ENCODE peak calls at places on chromosomes 1 and 21, in six cellular contexts. T is NT2/D1, G is Panc1, B is vagina, E is NB4, M is left ventricle myocardium inferior. U is an unnamed sample.

GRCh38 chr1:89808429-89809117 is 12.3 kb upstream of the LRRC8D start:
- DNase-seq in T (no peak), G (no peak), B (no peak), M (no peak), E (no peak), U (no peak)

GRCh38 chr1:200780545-200781444 is 42.1 kb downstream of the CAMSAP2 start:
- DNase-seq in B (no peak), E (no peak), T (peak), G (no peak), M (no peak), U (no peak)

GRCh38 chr1:180732866-180733265 is 101.0 kb downstream of the XPR1 start:
- DNase-seq in G (no peak), E (no peak), B (no peak), T (no peak), M (no peak), U (no peak)

GRCh38 chr1:22254756-22255155 is 111.9 kb upstream of the WNT4 start:
- DNase-seq in E (no peak), M (no peak), T (no peak), B (no peak), G (no peak), U (no peak)

GRCh38 chr21:42145569-42146250 is 73.2 kb upstream of the ABCG1 start:
- DNase-seq in E (peak), B (no peak), G (no peak), M (no peak), T (peak), U (no peak)

GRCh38 chr1:6464514-6464836 is 1.5 kb downstream of the TNFRSF25 start:
- DNase-seq in M (peak), G (no peak), T (no peak), B (no peak), E (no peak), U (no peak)

GRCh38 chr1:58966103-58966916 is 182.5 kb upstream of the JUN start:
- DNase-seq in B (no peak), T (no peak), G (no peak), E (no peak), M (no peak), U (no peak)

GRCh38 chr1:109785446-109786106 is 21.9 kb upstream of the EPS8L3 start:
- DNase-seq in B (no peak), G (no peak), E (no peak), T (no peak), M (peak), U (peak)

GRCh38 chr1:92329356-92330129 is 30.7 kb downstream of the RPAP2 start:
- DNase-seq in T (no peak), G (no peak), B (no peak), M (no peak), E (no peak), U (no peak)

GRCh38 chr1:160550572-160551034 is 27.5 kb upstream of the SLAMF6 start:
- DNase-seq in B (no peak), T (no peak), G (no peak), E (peak), M (no peak), U (no peak)

GRCh38 chr1:54973205-54973921 is 7.1 kb upstream of the TMEM61 start:
- DNase-seq in B (no peak), E (no peak), G (no peak), T (peak), M (peak), U (peak)

GRCh38 chr1:150268342-150268705 is 492 bp downstream of the APH1A start:
- DNase-seq in E (no peak), B (no peak), M (no peak), T (no peak), G (no peak), U (peak)

GRCh38 chr1:98055457-98055856 is 134.6 kb upstream of the DPYD start:
- DNase-seq in M (no peak), E (no peak), B (no peak), T (no peak), G (no peak), U (no peak)

GRCh38 chr1:98053471-98054366 is 132.9 kb upstream of the DPYD start:
- DNase-seq in G (no peak), M (peak), E (peak), B (no peak), T (peak), U (peak)

GRCh38 chr1:98054786-98055185 is 134.0 kb upstream of the DPYD start:
- DNase-seq in E (no peak), B (no peak), G (no peak), M (no peak), T (no peak), U (no peak)

GRCh38 chr1:98056781-98057180 is 135.9 kb upstream of the DPYD start:
- DNase-seq in T (no peak), G (no peak), B (no peak), E (no peak), M (no peak), U (no peak)

DNA sequence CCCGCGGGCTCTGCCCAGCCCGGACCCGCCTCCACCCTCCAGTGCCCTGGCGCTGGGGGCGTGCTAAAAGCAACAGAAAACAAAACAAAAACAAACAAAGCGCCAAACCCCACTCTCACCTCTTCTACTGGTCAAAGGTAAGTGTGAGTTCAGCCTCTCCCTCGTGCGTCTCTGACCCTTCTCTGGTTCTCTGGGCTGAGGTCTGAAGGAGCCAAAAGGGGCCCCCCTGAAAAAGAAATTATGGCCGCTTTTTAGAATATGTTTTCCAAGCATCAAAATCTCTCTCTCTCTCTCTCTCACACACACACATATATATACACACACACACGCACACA is 133.5 kb upstream of the DPYD start:
- DNase-seq in E (no peak), T (no peak), G (no peak), M (no peak), B (no peak), U (no peak)
- H3K4me3 ChIP-seq in E (no peak), T (peak), G (peak), M (peak), B (peak), U (peak)

GRCh38 chr1:151511636-151512215 is 539 bp downstream of the CGN start:
- DNase-seq in E (peak), T (no peak), G (no peak), B (no peak), M (no peak), U (peak)

GRCh38 chr1:151512326-151512725 is 1.1 kb downstream of the CGN start:
- DNase-seq in T (no peak), B (no peak), M (no peak), G (no peak), E (no peak), U (no peak)

GRCh38 chr1:151514366-151514765 is 3.2 kb downstream of the CGN start:
- DNase-seq in M (no peak), B (no peak), G (no peak), E (no peak), T (no peak), U (no peak)

GRCh38 chr1:151513626-151514101 is 2.5 kb downstream of the CGN start:
- DNase-seq in E (no peak), T (no peak), M (no peak), B (no peak), G (no peak), U (no peak)

GRCh38 chr1:151512801-151513625 is 1.8 kb downstream of the CGN start:
- DNase-seq in G (no peak), T (no peak), M (no peak), B (no peak), E (peak), U (no peak)
- H3K4me3 ChIP-seq in G (no peak), T (no peak), M (no peak), B (no peak), E (no peak), U (no peak)

DNA sequence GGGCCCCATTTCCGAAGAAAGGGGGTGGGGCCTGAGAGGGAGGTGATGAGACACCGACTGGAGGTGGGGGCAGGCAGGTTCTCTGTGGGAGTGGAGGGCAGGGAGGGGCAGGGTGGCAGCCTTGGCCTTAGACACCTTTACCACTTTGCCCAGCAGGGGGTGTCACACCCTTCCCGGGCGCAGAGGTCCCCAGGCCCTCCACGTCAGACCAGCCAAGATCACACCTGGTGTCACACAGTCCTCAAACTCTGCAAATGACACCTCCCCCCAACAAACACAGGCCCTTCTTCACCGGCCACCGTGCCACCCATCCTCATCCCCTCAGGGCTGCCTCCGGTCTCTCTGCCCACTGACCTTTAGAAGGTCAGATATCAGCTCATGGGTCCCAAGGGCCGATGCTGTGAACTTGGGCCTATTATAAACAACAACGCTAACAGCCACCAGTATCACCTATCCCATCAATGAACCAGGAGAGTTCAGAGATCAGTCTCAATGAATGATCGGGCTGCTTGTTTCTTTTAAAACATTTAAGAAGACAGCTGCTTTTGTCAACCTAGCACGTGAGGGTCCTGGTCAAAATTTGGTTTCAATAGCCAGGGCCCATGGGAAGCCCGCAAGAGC is 103.9 kb downstream of the CASZ1 start:
- DNase-seq in T (no peak), B (no peak), M (no peak), E (peak), G (peak), U (no peak)
- H3K4me3 ChIP-seq in T (no peak), B (peak), M (peak), E (no peak), G (no peak), U (no peak)

DNA sequence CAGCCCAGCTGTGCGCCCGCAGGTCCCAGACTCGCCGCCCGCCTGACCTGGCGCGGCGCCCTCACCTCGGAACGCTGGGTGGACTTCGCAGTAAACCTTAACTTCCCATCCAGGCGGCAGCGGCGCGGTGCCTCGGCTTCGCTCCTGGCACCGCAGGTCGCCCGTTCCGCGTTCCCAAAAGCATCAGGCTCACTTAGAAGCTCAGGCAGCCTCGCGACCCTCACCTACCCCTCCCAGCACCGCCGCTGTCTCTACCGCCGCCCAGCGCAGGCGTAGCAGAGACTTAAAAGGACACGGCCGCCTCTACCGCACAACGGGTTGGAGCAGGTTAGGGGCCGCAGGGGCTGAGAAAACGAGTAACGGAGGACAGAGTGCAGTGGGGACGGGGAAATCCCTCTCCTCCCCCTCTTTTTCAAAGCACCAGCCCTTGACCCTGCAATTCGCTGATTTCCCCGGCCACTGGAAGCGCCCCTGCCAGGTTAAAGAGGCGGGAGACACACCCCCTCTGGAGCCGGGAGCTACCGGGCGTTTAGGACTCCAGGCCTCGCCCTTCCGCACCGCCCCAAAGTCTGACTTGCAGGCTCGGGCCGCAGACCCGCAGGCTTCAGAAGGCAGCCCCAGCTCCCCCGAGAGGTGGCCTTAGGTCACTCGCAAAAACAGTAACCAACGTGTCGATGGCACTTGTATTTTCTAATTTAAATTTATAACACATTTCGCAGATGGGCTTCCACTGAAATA is 328.5 kb downstream of the FAM72C start:
- DNase-seq in M (no peak), G (no peak), B (no peak), T (peak), E (no peak), U (no peak)
- H3K4me3 ChIP-seq in M (peak), G (no peak), B (no peak), T (peak), E (no peak), U (no peak)

GRCh38 chr1:232978091-232978634 is 27.8 kb downstream of the NTPCR start:
- DNase-seq in E (no peak), M (no peak), T (no peak), B (no peak), G (no peak), U (no peak)

GRCh38 chr1:232973652-232974611 is 23.5 kb downstream of the NTPCR start:
- DNase-seq in E (no peak), M (no peak), B (no peak), G (no peak), T (no peak), U (no peak)

GRCh38 chr1:232970508-232970907 is 20.1 kb downstream of the NTPCR start:
- DNase-seq in B (no peak), G (no peak), M (no peak), E (no peak), T (no peak), U (no peak)

GRCh38 chr1:232978827-232979226 is 28.4 kb downstream of the NTPCR start:
- DNase-seq in E (no peak), M (no peak), B (no peak), G (no peak), T (no peak), U (no peak)

GRCh38 chr1:232974971-232975370 is 24.6 kb downstream of the NTPCR start:
- DNase-seq in T (no peak), B (no peak), M (no peak), G (no peak), E (no peak), U (no peak)
- H3K4me3 ChIP-seq in T (no peak), B (no peak), M (no peak), G (no peak), E (no peak), U (no peak)

GRCh38 chr1:215082532-215083407 is at the start of gene KCNK2:
- DNase-seq in E (no peak), M (no peak), T (peak), G (no peak), B (no peak), U (peak)
- H3K4me3 ChIP-seq in E (no peak), M (peak), T (peak), G (peak), B (peak), U (peak)